ENCODE peak calls at places on chromosomes 2 and 18, in eight cellular contexts. T is IMR-90, R is HepG2, Y is heart left ventricle, K is prostate gland, B is fibroblast of lung, E is psoas muscle, F is HCT116. L is an unnamed sample. For H3K4me1, the result is how much of the 10 kb centered on the place peaks cover.

GRCh38 chr2:54615832-54616534 is 107.5 kb upstream of the EML6 start:
- DNase-seq in T (no peak), R (no peak), Y (no peak), K (no peak), B (no peak), E (no peak), F (no peak), L (no peak)

GRCh38 chr2:18247282-18248110 is 313.0 kb downstream of the RDH14 start:
- DNase-seq in T (no peak), R (no peak), Y (no peak), K (no peak), B (no peak), E (no peak), F (no peak), L (no peak)

GRCh38 chr2:207767461-207768167 is 2.1 kb downstream of the FZD5 start:
- DNase-seq in T (no peak), R (peak), Y (peak), K (peak), B (peak), E (peak), F (no peak), L (peak)

GRCh38 chr2:181953773-181954537 is 31.7 kb upstream of the PPP1R1C start:
- DNase-seq in T (peak), R (peak), Y (peak), K (peak), B (peak), E (peak), F (peak), L (no peak)

GRCh38 chr18:8654482-8655451 is 45.5 kb downstream of the RAB12 start:
- DNase-seq in T (peak), R (no peak), Y (no peak), K (no peak), B (peak), E (no peak), F (no peak), L (no peak)

GRCh38 chr2:5950736-5951135 is 258.6 kb downstream of the SOX11 start:
- DNase-seq in T (no peak), R (no peak), Y (no peak), K (no peak), B (no peak), E (no peak), F (no peak), L (no peak)

GRCh38 chr18:57497372-57498294 is 62.5 kb downstream of the ONECUT2 start:
- DNase-seq in T (peak), R (no peak), Y (no peak), K (no peak), B (no peak), E (no peak), F (no peak), L (no peak)

GRCh38 chr2:234587341-234588053 is 90.6 kb upstream of the ARL4C start:
- DNase-seq in T (peak), R (no peak), Y (no peak), K (no peak), B (no peak), E (no peak), F (no peak), L (no peak)

GRCh38 chr2:75896779-75897366 is 186.2 kb upstream of the GCFC2 start:
- DNase-seq in T (no peak), R (peak), Y (no peak), K (no peak), B (no peak), E (no peak), F (no peak), L (peak)

GRCh38 chr2:143399679-143400078 is 270.5 kb downstream of the ARHGAP15 start:
- DNase-seq in T (peak), R (no peak), Y (no peak), K (no peak), B (peak), E (no peak), F (no peak), L (no peak)

GRCh38 chr2:240711296-240711695 is 19.6 kb downstream of the AQP12A start:
- DNase-seq in T (no peak), R (no peak), Y (no peak), K (no peak), B (no peak), E (peak), F (no peak), L (no peak)

GRCh38 chr18:12639990-12640880 is 17.7 kb downstream of the SPIRE1 start:
- DNase-seq in T (peak), R (peak), Y (no peak), K (no peak), B (peak), E (no peak), F (no peak), L (no peak)

GRCh38 chr2:58133395-58133794 is 86.8 kb downstream of the VRK2 start:
- DNase-seq in T (peak), R (no peak), Y (no peak), K (no peak), B (peak), E (no peak), F (no peak), L (no peak)

GRCh38 chr2:17303054-17303453 is 215.2 kb downstream of the RAD51AP2 start:
- DNase-seq in T (peak), R (no peak), Y (no peak), K (no peak), B (peak), E (no peak), F (no peak), L (no peak)

GRCh38 chr18:3852321-3852720 is 402.3 kb downstream of the TGIF1 start:
- DNase-seq in T (no peak), R (no peak), Y (no peak), K (no peak), B (no peak), E (no peak), F (no peak), L (peak)

GRCh38 chr2:55120634-55121359 is 70.5 kb upstream of the RTN4 start:
- DNase-seq in T (peak), R (no peak), Y (peak), K (no peak), B (peak), E (peak), F (no peak), L (no peak)

GRCh38 chr18:41763361-41763760 is 191.7 kb upstream of the PIK3C3 start:
- DNase-seq in T (no peak), R (no peak), Y (no peak), K (no peak), B (no peak), E (no peak), F (no peak), L (no peak)

GRCh38 chr18:41771971-41772370 is 183.1 kb upstream of the PIK3C3 start:
- DNase-seq in T (peak), R (no peak), Y (no peak), K (no peak), B (peak), E (no peak), F (no peak), L (no peak)

GRCh38 chr18:41767960-41768359 is 187.1 kb upstream of the PIK3C3 start:
- DNase-seq in T (peak), R (no peak), Y (no peak), K (no peak), B (peak), E (no peak), F (no peak), L (no peak)
- TF ChIP-seq CTCF in T (peak), R (no peak), Y (no peak), K (no peak), B (no peak), E (no peak), F (no peak), L (no peak)

DNA sequence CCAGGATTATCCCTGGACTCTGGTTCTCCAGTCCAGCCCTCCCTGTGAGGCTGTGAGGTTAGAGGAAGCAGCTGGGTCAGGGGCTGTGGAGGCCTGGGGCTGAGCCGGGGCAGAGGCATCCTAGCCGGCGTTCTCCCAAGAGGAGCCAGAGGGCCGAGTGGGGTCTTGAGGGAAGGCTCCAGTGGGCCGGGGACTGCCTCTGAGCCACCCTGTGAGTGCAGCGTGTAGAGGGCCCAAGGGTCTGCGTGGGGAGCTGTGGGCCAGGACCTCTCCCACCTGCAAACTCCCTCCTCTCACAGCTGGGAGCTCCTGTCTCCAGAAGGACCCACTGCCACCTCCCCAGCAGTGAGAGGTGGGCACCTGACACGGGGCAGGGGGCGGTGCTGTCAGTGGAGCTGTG is 41.0 kb downstream of the GLI2 start:
- DNase-seq in T (no peak), R (no peak), Y (no peak), K (no peak), B (no peak), E (no peak), F (no peak), L (no peak)
- H3K4me1 ChIP-seq in T (half or more), R (under half), Y (under half), K (under half), B (under half), E (under half), F (under half), L (under half)

GRCh38 chr2:238159676-238160205 is 971 bp downstream of the ERFE start:
- DNase-seq in T (no peak), R (no peak), Y (no peak), K (no peak), B (no peak), E (peak), F (no peak), L (no peak)

GRCh38 chr2:238161291-238162051 is 2.7 kb downstream of the ERFE start:
- DNase-seq in T (no peak), R (no peak), Y (no peak), K (no peak), B (no peak), E (no peak), F (no peak), L (no peak)

GRCh38 chr2:238162171-238162515 is 3.4 kb downstream of the ERFE start:
- DNase-seq in T (no peak), R (no peak), Y (no peak), K (no peak), B (no peak), E (no peak), F (no peak), L (no peak)

GRCh38 chr2:238158807-238159539 is at the start of gene ERFE:
- DNase-seq in T (peak), R (no peak), Y (no peak), K (no peak), B (peak), E (peak), F (no peak), L (peak)

GRCh38 chr2:238160206-238161129 is 1.7 kb downstream of the ERFE start:
- DNase-seq in T (peak), R (peak), Y (no peak), K (no peak), B (peak), E (peak), F (no peak), L (no peak)
- TF ChIP-seq CTCF in T (peak), R (peak), Y (peak), K (no peak), B (peak), E (peak), F (peak), L (peak)

DNA sequence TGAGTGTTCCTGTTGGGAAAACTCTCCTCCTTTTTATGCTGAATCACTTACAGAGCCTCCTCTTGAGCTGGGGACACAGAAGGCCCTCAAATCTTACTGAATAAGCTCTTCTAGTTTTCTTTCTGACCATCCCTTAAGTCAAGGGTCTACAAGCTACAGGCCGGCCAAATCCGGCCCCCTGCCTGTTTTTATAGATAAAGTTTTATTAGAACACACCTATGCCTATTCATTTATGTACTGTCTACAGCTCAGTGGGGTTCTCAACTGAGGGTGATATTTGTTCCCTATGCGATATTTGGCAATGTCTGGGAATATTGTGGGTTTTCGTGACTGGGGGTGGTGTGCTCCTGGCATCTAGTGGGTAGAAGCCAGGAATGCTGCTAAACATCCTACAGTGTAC is 14.0 kb downstream of the CDC42EP3 start:
- DNase-seq in T (no peak), R (no peak), Y (no peak), K (no peak), B (no peak), E (no peak), F (no peak), L (no peak)
- H3K4me1 ChIP-seq in T (half or more), R (under half), Y (half or more), K (under half), B (under half), E (half or more), F (under half), L (half or more)

GRCh38 chr2:133884739-133885381 is 316.6 kb upstream of the NCKAP5 start:
- DNase-seq in T (peak), R (peak), Y (no peak), K (no peak), B (peak), E (no peak), F (no peak), L (no peak)
- TF ChIP-seq CTCF in T (peak), R (peak), Y (peak), K (no peak), B (peak), E (no peak), F (peak), L (peak)